ENCODE peak calls at places on chromosomes 16 and 17, in four cellular contexts. J is breast epithelium, F is fibroblast of villous mesenchyme, W is H9. Y is an unnamed sample.

GRCh38 chr17:21573961-21574610 is 118.2 kb upstream of the KCNJ18 start:
- DNase-seq in J (no peak), F (peak), W (no peak), Y (peak)

GRCh38 chr16:79213214-79213613 is 387.3 kb downstream of the MAF start:
- DNase-seq in J (no peak), F (no peak), W (no peak), Y (no peak)

GRCh38 chr16:85133290-85133599 is 21.0 kb upstream of the CIBAR2 start:
- DNase-seq in J (no peak), F (no peak), W (no peak), Y (no peak)

GRCh38 chr16:10932959-10933710 is 9.1 kb downstream of the DEXI start:
- DNase-seq in J (no peak), F (no peak), W (no peak), Y (no peak)

GRCh38 chr16:680967-681745 is 946 bp downstream of the STUB1 start:
- DNase-seq in J (no peak), F (peak), W (no peak), Y (no peak)

GRCh38 chr17:73343168-73343634 is 31.4 kb upstream of the CDC42EP4 start:
- DNase-seq in J (peak), F (peak), W (peak), Y (peak)

GRCh38 chr17:67246398-67246647 is 1.3 kb upstream of the HELZ start:
- DNase-seq in J (no peak), F (no peak), W (no peak), Y (no peak)

GRCh38 chr17:78315355-78316114 is 44.3 kb downstream of the SOCS3 start:
- DNase-seq in J (peak), F (peak), W (no peak), Y (peak)

GRCh38 chr16:12120982-12121652 is 144.6 kb downstream of the SNX29 start:
- DNase-seq in J (no peak), F (no peak), W (no peak), Y (no peak)

GRCh38 chr17:36601303-36602029 is at the start of gene MRM1:
- DNase-seq in J (peak), F (peak), W (peak), Y (peak)

GRCh38 chr16:68128577-68129305 is 43.6 kb downstream of the NFATC3 start:
- DNase-seq in J (no peak), F (peak), W (no peak), Y (no peak)
- TF ChIP-seq CTCF in J (no peak), F (no peak), W (no peak), Y (no peak)

GRCh38 chr17:512311-512710 is 159.7 kb upstream of the RPH3AL start:
- DNase-seq in J (no peak), F (no peak), W (no peak), Y (no peak)

GRCh38 chr17:512926-513325 is 160.3 kb upstream of the RPH3AL start:
- DNase-seq in J (peak), F (peak), W (no peak), Y (no peak)

GRCh38 chr17:510223-510917 is 157.8 kb upstream of the RPH3AL start:
- DNase-seq in J (no peak), F (no peak), W (no peak), Y (no peak)

GRCh38 chr17:511833-512251 is 159.2 kb upstream of the RPH3AL start:
- DNase-seq in J (no peak), F (peak), W (no peak), Y (no peak)

DNA sequence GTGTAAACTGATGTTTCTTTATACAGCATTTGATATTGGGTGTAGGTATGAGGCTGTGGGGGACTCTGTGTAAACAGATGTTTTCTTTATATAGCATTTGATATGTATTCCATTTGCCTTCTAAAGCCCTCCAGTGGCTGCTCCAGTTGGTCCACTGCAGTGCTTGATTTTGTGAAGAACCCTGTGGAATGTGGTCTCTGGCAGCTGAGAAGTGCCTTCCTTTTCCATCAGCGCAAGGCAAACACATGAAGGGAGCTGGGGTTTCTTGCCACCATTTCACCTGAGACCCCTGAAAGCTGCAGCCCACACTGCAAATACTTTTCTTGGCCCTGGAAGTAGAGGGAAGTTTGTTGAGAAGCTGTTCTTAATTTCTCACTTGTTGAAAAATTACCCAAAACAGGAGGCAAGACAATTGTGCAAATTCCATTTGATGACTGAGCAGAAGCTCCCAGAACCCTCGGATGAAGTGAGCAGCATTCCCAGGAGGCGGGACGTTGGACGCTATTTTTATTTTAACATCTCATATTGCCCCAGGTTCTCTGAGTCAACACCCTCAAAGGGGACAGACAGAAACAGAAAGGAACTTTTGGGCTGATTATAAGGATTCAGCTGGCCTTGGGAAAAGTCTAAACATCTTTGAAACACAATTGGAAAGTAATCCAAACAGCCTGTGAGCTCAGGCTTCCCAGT is 158.5 kb upstream of the RPH3AL start:
- DNase-seq in J (no peak), F (peak), W (no peak), Y (peak)
- TF ChIP-seq CTCF in J (no peak), F (no peak), W (no peak), Y (no peak)

DNA sequence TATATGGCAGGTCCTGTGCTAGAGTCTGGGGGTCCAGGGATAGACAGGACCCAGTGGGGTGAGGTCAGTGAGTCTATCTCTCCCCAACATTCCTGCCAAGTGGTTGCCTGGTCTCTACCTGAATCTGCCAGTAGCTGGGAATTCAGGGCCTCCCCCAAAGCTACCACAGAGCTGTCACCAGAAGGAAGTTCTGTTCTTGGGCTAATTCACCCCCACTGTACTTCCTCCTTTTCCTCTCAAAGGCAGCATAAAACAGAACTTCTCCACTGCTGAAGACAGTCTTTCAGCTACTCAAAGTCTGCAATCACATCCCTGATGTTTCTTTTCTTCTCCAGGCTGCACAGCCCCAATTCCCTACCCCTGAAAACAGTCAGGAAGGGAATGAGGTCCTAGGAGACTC is 8.8 kb downstream of the CAMTA2 start:
- DNase-seq in J (no peak), F (no peak), W (no peak), Y (no peak)
- TF ChIP-seq CTCF in J (no peak), F (no peak), W (no peak), Y (no peak)

GRCh38 chr17:65092262-65092661 is 35.7 kb upstream of the GNA13 start:
- DNase-seq in J (no peak), F (peak), W (no peak), Y (no peak)

GRCh38 chr17:65097110-65097509 is 40.1 kb upstream of the RGS9 start:
- DNase-seq in J (no peak), F (no peak), W (no peak), Y (no peak)

GRCh38 chr17:65095465-65095864 is 38.9 kb upstream of the GNA13 start:
- DNase-seq in J (no peak), F (no peak), W (no peak), Y (no peak)

GRCh38 chr17:65088621-65089385 is 32.3 kb upstream of the GNA13 start:
- DNase-seq in J (no peak), F (no peak), W (no peak), Y (no peak)

DNA sequence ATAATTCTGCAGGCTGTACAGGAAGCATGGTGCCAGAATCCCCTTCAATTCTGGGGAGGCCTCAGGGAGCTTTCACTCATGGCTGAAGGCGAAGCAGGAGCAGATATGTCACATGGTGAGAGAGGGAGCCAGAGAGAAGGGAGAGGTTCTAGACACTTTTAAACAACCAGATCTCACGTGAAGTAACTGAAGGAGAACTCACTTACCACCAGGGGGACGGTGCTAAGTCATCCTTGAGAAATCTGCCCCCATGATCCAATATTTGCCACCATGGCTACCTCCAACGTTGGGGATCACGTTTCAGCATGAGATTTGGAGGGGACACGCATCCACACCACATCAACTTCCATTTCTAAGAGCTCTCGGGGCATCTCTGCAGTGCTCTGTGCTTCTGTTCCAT is 37.4 kb upstream of the GNA13 start:
- DNase-seq in J (no peak), F (no peak), W (no peak), Y (no peak)
- TF ChIP-seq CTCF in J (no peak), F (peak), W (peak), Y (peak)

GRCh38 chr17:42122371-42123303 is at the start of gene HSPB9:
- DNase-seq in J (peak), F (peak), W (peak), Y (no peak)

GRCh38 chr17:42121066-42121769 is at the start of gene KAT2A:
- DNase-seq in J (peak), F (peak), W (peak), Y (no peak)

GRCh38 chr17:42126836-42127235 is 4.2 kb downstream of the HSPB9 start:
- DNase-seq in J (no peak), F (no peak), W (no peak), Y (no peak)

GRCh38 chr17:42125565-42125964 is 3.0 kb downstream of the HSPB9 start:
- DNase-seq in J (no peak), F (no peak), W (no peak), Y (no peak)

GRCh38 chr17:42124256-42124655 is 1.7 kb downstream of the HSPB9 start:
- DNase-seq in J (no peak), F (no peak), W (no peak), Y (no peak)
- TF ChIP-seq CTCF in J (no peak), F (no peak), W (no peak), Y (no peak)

GRCh38 chr16:66511615-66512500 is 38.1 kb downstream of the TK2 start:
- DNase-seq in J (peak), F (peak), W (peak), Y (peak)
- TF ChIP-seq CTCF in J (no peak), F (peak), W (peak), Y (no peak)

DNA sequence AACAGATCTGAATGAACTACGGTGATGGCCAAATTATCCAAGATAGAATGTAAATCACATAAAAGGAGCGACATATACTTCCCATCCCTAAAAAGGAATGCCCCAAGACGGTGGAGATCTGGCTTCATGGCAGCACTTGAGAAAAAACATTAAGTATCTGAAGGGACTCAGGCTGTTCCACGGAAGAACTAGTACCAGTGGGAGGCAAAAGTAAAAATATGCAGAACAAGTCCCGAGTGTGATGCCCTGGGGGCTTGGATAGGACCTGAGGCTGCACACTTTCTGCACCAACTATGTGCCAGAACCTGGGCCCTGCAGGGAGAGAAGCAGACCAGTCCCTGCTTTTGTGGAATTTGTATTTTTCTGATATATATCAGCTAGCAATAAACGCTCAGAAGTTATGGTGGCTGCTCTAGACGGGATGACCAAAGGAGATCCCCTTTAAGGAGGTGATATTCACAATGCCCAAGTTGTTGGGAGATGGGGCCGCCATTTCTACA is 538 bp upstream of the CKLF start:
- DNase-seq in J (no peak), F (no peak), W (no peak), Y (no peak)
- TF ChIP-seq CTCF in J (no peak), F (no peak), W (no peak), Y (no peak)

Y was measured in AG04450.